ENCODE peak calls at places on chromosome 22, in ten cellular contexts. N is A549, M is tibial nerve, Q is GM12878, C is lower leg skin, W is Peyer's patch, G is gastrocnemius medialis, K is body of pancreas, O is IMR-90, Y is transverse colon. H is an unnamed sample.

GRCh38 chr22:27866136-27867091 is 52.6 kb downstream of the PITPNB start:
- DNase-seq in N (peak), M (peak), Q (no peak), C (peak), W (no peak), G (peak), K (no peak), O (peak), Y (no peak), H (peak)

GRCh38 chr22:24503137-24503850 is 8.2 kb downstream of the UPB1 start:
- DNase-seq in N (peak), M (peak), Q (peak), C (no peak), W (no peak), G (no peak), K (peak), O (peak), Y (peak), H (peak)

GRCh38 chr22:27755521-27756211 is 45.9 kb downstream of the MN1 start:
- DNase-seq in N (no peak), M (no peak), Q (no peak), C (no peak), W (no peak), G (no peak), K (no peak), O (no peak), Y (no peak), H (no peak)

GRCh38 chr22:22720201-22720723 is 75.8 kb downstream of the GGTLC2 start:
- DNase-seq in N (peak), M (peak), Q (peak), C (no peak), W (no peak), G (no peak), K (no peak), O (peak), Y (peak), H (peak)

GRCh38 chr22:38941488-38941987 is 15.9 kb upstream of the APOBEC3A start:
- DNase-seq in N (no peak), M (peak), Q (peak), C (no peak), W (no peak), G (no peak), K (no peak), O (no peak), Y (no peak), H (no peak)

GRCh38 chr22:17035246-17035645 is 27.2 kb upstream of the GAB4 start:
- DNase-seq in N (no peak), M (no peak), Q (no peak), C (no peak), W (no peak), G (no peak), K (no peak), O (no peak), Y (no peak), H (no peak)

GRCh38 chr22:31173386-31174145 is 13.6 kb downstream of the RNF185 start:
- DNase-seq in N (peak), M (no peak), Q (no peak), C (no peak), W (no peak), G (peak), K (no peak), O (peak), Y (no peak), H (peak)

GRCh38 chr22:22820626-22821025 is 67.0 kb upstream of the IGLL5 start:
- DNase-seq in N (no peak), M (no peak), Q (no peak), C (no peak), W (no peak), G (no peak), K (no peak), O (no peak), Y (no peak), H (no peak)

GRCh38 chr22:38455530-38456271 is 702 bp upstream of the KCNJ4 start:
- DNase-seq in N (no peak), M (no peak), Q (no peak), C (no peak), W (no peak), G (no peak), K (peak), O (peak), Y (no peak), H (no peak)

GRCh38 chr22:24810043-24810749 is 4.2 kb downstream of the SGSM1 start:
- DNase-seq in N (no peak), M (no peak), Q (no peak), C (no peak), W (no peak), G (no peak), K (no peak), O (no peak), Y (no peak), H (peak)

DNA sequence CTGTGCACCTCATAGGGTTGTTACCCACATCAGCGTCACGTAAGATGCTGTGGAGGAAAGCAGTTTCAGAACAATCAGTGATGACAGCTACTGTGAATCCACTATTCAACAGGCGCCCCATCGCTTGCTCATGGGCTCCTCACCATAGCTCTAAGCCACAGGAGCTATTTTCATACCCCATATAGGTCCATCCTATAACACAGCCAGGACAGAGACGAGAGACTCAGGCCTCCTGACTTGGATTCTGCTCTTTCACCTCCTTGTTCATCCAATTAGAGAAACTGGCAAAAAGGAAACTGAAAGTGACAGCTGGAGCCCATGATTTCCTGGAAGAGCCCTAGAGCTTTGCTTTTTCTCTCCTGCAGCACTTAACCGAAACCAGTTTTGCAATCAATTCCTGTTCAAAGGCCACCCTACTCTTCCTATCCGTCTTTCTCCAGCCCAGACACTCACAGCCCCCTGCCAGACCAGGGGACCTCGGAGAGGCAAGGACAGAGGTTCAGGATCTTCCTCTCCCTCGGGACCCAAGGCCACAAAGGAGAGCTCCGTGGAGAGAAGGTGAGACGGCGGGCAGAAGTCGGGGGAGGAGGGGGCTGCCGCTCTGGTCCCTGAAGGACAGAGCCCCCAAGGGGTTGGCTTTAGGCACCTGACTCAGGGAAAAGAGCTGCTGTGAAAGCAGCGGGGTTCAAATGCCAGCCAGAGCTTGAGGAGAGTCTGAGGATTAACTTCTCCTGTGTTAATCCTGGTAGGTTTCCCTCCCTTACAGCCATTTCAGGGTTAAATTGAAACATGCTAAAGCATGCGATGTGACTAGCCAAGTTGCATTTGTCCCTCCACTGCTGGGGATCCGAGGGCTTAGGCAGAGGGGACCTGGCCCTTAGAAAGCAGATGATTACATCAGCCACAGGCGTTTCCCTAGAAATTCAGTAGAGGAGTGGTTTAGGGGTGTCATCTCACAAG is at the start of gene APOL6:
- DNase-seq in N (peak), M (peak), Q (peak), C (peak), W (peak), G (peak), K (no peak), O (peak), Y (peak), H (peak)
- TF ChIP-seq POLR2A in N (no peak), M (no peak), Q (peak), C (no peak), W (peak), G (no peak), K (peak), O (peak), Y (peak), H (no peak)

GRCh38 chr22:48488611-48489456 is 1338.8 kb downstream of the BRD1 start:
- DNase-seq in N (no peak), M (no peak), Q (no peak), C (no peak), W (peak), G (no peak), K (no peak), O (no peak), Y (no peak), H (no peak)
- H3K4me3 ChIP-seq in N (no peak), M (no peak), Q (no peak), C (no peak), W (no peak), G (no peak), K (no peak), O (no peak), Y (no peak), H (no peak)

GRCh38 chr22:30128511-30128910 is 48.2 kb downstream of the HORMAD2 start:
- DNase-seq in N (no peak), M (no peak), Q (no peak), C (no peak), W (no peak), G (no peak), K (no peak), O (no peak), Y (no peak), H (no peak)

GRCh38 chr22:30127749-30128166 is 47.5 kb downstream of the HORMAD2 start:
- DNase-seq in N (peak), M (no peak), Q (no peak), C (no peak), W (no peak), G (no peak), K (no peak), O (peak), Y (no peak), H (no peak)

GRCh38 chr22:30121988-30122387 is 41.7 kb downstream of the HORMAD2 start:
- DNase-seq in N (no peak), M (no peak), Q (peak), C (no peak), W (no peak), G (no peak), K (no peak), O (no peak), Y (no peak), H (no peak)

DNA sequence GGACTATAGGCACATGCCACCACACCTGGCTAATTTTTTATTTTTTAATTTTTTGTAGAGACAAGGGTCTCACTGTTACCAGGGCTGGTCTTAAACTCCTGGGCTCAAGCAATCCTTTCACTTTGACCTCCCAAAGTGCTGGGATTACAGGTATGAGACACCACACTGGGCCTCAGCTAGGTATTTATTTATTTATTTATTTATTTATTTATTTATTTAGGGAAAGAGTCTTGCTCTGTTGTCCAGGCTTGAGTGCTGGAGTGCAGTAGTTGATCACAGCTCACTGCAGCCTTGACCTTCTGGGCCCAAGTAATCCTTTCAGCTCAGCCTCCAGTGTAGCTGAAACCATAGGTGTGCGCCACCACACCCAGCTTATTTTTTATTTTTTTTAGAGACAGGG is 43.2 kb downstream of the HORMAD2 start:
- DNase-seq in N (no peak), M (no peak), Q (no peak), C (no peak), W (no peak), G (no peak), K (no peak), O (no peak), Y (no peak), H (no peak)
- TF ChIP-seq POLR2A in N (no peak), M (no peak), Q (no peak), C (no peak), W (no peak), G (no peak), K (no peak), O (no peak), Y (no peak), H (no peak)

GRCh38 chr22:41857860-41858199 is 24.9 kb downstream of the SREBF2 start:
- DNase-seq in N (no peak), M (no peak), Q (no peak), C (no peak), W (no peak), G (no peak), K (no peak), O (no peak), Y (no peak), H (no peak)
- H3K4me3 ChIP-seq in N (no peak), M (no peak), Q (no peak), C (no peak), W (no peak), G (no peak), K (no peak), O (no peak), Y (no peak), H (no peak)

DNA sequence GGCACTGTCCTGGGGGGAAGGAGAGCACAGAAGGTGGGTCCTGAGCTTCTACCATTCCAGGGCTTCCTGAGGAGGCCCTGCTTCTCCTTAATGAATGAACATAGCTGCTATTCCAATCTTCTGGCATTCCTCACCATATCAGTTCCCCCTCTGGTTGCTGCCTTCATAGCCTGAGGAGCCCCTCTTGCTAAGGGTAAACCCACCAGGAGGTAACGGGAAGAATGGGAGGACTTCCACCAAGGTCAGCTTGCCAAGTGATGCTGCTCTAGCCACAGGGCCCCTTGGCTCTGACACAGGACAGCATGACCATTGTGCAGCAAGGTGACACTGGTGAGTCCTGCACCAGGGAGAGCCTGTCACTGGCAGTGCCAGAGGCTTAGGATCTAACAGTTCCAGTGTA is 1022.5 kb downstream of the TBC1D22A start:
- DNase-seq in N (no peak), M (no peak), Q (no peak), C (no peak), W (no peak), G (no peak), K (no peak), O (no peak), Y (no peak), H (no peak)
- TF ChIP-seq POLR2A in N (no peak), M (no peak), Q (no peak), C (no peak), W (no peak), G (no peak), K (no peak), O (no peak), Y (no peak), H (no peak)

DNA sequence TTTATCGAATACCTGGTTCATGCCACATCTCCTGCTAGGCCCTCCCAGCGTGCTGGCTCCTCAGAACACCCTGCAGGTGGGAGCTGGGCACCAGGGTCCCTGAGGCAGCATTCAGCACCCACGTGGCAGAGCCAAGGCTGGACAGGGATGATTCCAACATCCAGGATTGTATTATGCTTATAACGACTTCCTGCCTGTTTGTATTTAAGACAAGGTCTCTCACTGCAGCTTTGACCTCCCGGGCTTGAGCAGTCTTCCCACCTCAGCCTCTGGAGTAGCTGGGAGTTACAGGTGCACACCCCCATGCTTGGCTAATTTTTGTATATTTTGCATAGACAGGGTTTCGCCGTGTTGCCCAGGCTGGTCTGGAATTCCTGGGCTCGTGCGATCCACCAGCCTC is 64.7 kb upstream of the WNT7B start:
- DNase-seq in N (no peak), M (no peak), Q (no peak), C (no peak), W (peak), G (no peak), K (peak), O (no peak), Y (no peak), H (no peak)
- H3K4me3 ChIP-seq in N (no peak), M (no peak), Q (no peak), C (no peak), W (no peak), G (no peak), K (no peak), O (no peak), Y (no peak), H (no peak)

DNA sequence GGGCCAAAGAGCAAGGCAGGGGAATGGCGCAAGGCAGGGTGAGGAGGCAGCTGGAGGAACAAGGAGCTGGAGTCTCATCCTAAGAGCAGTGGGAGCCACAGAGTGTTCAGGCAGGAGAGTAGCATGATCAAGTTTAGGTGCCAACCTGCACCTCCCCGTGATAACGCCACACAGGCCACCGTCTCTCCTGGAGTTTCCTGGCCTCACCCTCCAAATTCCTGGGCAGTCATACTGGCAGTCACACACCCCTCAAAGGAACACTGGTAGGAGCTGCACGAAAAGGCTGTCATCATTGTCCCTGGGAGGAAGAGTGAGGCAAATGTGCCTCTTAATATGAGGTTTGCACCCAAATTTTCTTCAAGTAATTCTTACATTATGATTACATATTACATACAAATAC is 36.3 kb upstream of the RTL6 start:
- DNase-seq in N (no peak), M (no peak), Q (no peak), C (no peak), W (no peak), G (no peak), K (no peak), O (no peak), Y (no peak), H (no peak)
- TF ChIP-seq POLR2A in N (no peak), M (no peak), Q (no peak), C (no peak), W (no peak), G (no peak), K (no peak), O (no peak), Y (no peak), H (no peak)

GRCh38 chr22:26066534-26066933 is 102.7 kb upstream of the SEZ6L start:
- DNase-seq in N (no peak), M (no peak), Q (no peak), C (no peak), W (no peak), G (no peak), K (no peak), O (no peak), Y (no peak), H (no peak)

GRCh38 chr22:26068571-26068970 is 100.7 kb upstream of the SEZ6L start:
- DNase-seq in N (no peak), M (no peak), Q (no peak), C (no peak), W (no peak), G (no peak), K (no peak), O (no peak), Y (no peak), H (no peak)

GRCh38 chr22:26064048-26064447 is 105.2 kb upstream of the SEZ6L start:
- DNase-seq in N (no peak), M (no peak), Q (no peak), C (no peak), W (no peak), G (no peak), K (no peak), O (no peak), Y (no peak), H (no peak)

DNA sequence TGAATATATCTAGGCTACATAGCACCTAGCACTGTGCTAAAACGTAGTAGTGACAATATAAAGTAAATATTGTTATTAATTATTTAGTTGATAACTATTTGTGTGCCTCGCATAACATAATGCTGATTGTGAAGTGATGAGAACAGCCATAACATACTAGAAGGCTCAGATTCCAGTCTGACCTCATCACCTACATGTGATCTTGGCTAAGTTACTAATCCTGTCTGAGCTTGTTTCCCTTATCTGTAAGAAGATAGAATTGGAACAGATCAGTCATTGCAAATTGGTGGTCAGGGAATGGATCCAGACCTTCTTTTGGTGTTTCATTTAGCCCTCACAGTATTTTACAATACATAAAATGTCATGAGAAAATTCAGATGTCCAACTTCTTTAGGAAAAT is 103.4 kb upstream of the SEZ6L start:
- DNase-seq in N (no peak), M (no peak), Q (no peak), C (no peak), W (no peak), G (no peak), K (no peak), O (no peak), Y (no peak), H (no peak)
- H3K4me3 ChIP-seq in N (no peak), M (no peak), Q (no peak), C (no peak), W (no peak), G (no peak), K (no peak), O (no peak), Y (no peak), H (no peak)